ENCODE peak calls at places on chromosomes 11 and 22, in six cellular contexts. One of them, this sample, is unnamed.

GRCh38 chr22:27564806-27565205 is 236.8 kb downstream of the MN1 start:
- DNase-seq in T1000: no peak
- DNase-seq in GM12865: no peak
- DNase-seq in GM03348: no peak
- DNase-seq in nucleus accumbens: no peak
- DNase-seq in Calu3: no peak
- DNase-seq in this sample: no peak

GRCh38 chr11:17383466-17383865 is 5.0 kb downstream of the KCNJ11 start:
- DNase-seq in T1000: no peak
- DNase-seq in GM12865: no peak
- DNase-seq in GM03348: no peak
- DNase-seq in nucleus accumbens: no peak
- DNase-seq in Calu3: no peak
- DNase-seq in this sample: no peak

GRCh38 chr22:30830907-30831306 is 136.2 kb downstream of the OSBP2 start:
- DNase-seq in T1000: no peak
- DNase-seq in GM12865: no peak
- DNase-seq in GM03348: peak
- DNase-seq in nucleus accumbens: no peak
- DNase-seq in Calu3: peak
- DNase-seq in this sample: peak

GRCh38 chr22:39254789-39255298 is 10.1 kb upstream of the PDGFB start:
- DNase-seq in T1000: peak
- DNase-seq in GM12865: peak
- DNase-seq in GM03348: peak
- DNase-seq in nucleus accumbens: no peak
- DNase-seq in Calu3: peak
- DNase-seq in this sample: peak

GRCh38 chr11:1307163-1307870 is 2.1 kb downstream of the TOLLIP start:
- DNase-seq in T1000: no peak
- DNase-seq in GM12865: no peak
- DNase-seq in GM03348: no peak
- DNase-seq in nucleus accumbens: no peak
- DNase-seq in Calu3: no peak
- DNase-seq in this sample: no peak

GRCh38 chr11:125494987-125495725 is 909 bp downstream of the FEZ1 start:
- DNase-seq in T1000: peak
- DNase-seq in GM12865: peak
- DNase-seq in GM03348: peak
- DNase-seq in nucleus accumbens: peak
- DNase-seq in Calu3: peak
- DNase-seq in this sample: no peak

GRCh38 chr22:34847072-34847471 is 218.9 kb upstream of the ISX start:
- DNase-seq in T1000: no peak
- DNase-seq in GM12865: peak
- DNase-seq in GM03348: no peak
- DNase-seq in nucleus accumbens: no peak
- DNase-seq in Calu3: no peak
- DNase-seq in this sample: no peak

GRCh38 chr11:2587132-2587930 is 112.5 kb downstream of the KCNQ1OT1 start:
- DNase-seq in T1000: no peak
- DNase-seq in GM12865: peak
- DNase-seq in GM03348: peak
- DNase-seq in nucleus accumbens: no peak
- DNase-seq in Calu3: no peak
- DNase-seq in this sample: no peak

GRCh38 chr11:29352273-29352672 is 664.6 kb downstream of the KCNA4 start:
- DNase-seq in T1000: no peak
- DNase-seq in GM12865: no peak
- DNase-seq in GM03348: no peak
- DNase-seq in nucleus accumbens: no peak
- DNase-seq in Calu3: no peak
- DNase-seq in this sample: no peak

GRCh38 chr11:33476945-33477584 is 219.9 kb downstream of the HIPK3 start:
- DNase-seq in T1000: no peak
- DNase-seq in GM12865: no peak
- DNase-seq in GM03348: peak
- DNase-seq in nucleus accumbens: no peak
- DNase-seq in Calu3: no peak
- DNase-seq in this sample: no peak

GRCh38 chr11:75450826-75451783 is 18.1 kb upstream of the KLHL35 start:
- DNase-seq in T1000: no peak
- DNase-seq in GM12865: peak
- DNase-seq in GM03348: no peak
- DNase-seq in nucleus accumbens: no peak
- DNase-seq in Calu3: peak
- DNase-seq in this sample: no peak

GRCh38 chr11:77081976-77082836 is 15.4 kb downstream of the CAPN5 start:
- DNase-seq in T1000: no peak
- DNase-seq in GM12865: no peak
- DNase-seq in GM03348: no peak
- DNase-seq in nucleus accumbens: no peak
- DNase-seq in Calu3: no peak
- DNase-seq in this sample: no peak

GRCh38 chr22:36331306-36331911 is 56.4 kb downstream of the MYH9 start:
- DNase-seq in T1000: peak
- DNase-seq in GM12865: peak
- DNase-seq in GM03348: peak
- DNase-seq in nucleus accumbens: peak
- DNase-seq in Calu3: peak
- DNase-seq in this sample: peak

GRCh38 chr11:7551571-7551970 is 37.8 kb downstream of the PPFIBP2 start:
- DNase-seq in T1000: no peak
- DNase-seq in GM12865: no peak
- DNase-seq in GM03348: peak
- DNase-seq in nucleus accumbens: no peak
- DNase-seq in Calu3: no peak
- DNase-seq in this sample: no peak

GRCh38 chr11:9029477-9029876 is 25.7 kb upstream of the NRIP3 start:
- DNase-seq in T1000: no peak
- DNase-seq in GM12865: no peak
- DNase-seq in GM03348: no peak
- DNase-seq in nucleus accumbens: no peak
- DNase-seq in Calu3: no peak
- DNase-seq in this sample: no peak